ENCODE peak calls at places on chromosomes 16 and 17, in four cellular contexts. Y is RWPE2; G is activated CD4-positive, alpha-beta T cell treated with anti-CD3 and anti-CD28 coated beads for 36 hours; L is sciatic nerve. B is an unnamed sample.

GRCh38 chr17:78438694-78439325 is 60.4 kb downstream of the PGS1 start:
- ATAC-seq in Y (no peak), G (no peak), L (no peak), B (no peak)

GRCh38 chr16:67862623-67863583 is 9.9 kb upstream of the EDC4 start:
- ATAC-seq in Y (no peak), G (no peak), L (peak), B (peak)

GRCh38 chr16:85415196-85415988 is 197.7 kb upstream of the GSE1 start:
- ATAC-seq in Y (no peak), G (no peak), L (no peak), B (no peak)

GRCh38 chr16:29649560-29650494 is 13.2 kb upstream of the SPN start:
- ATAC-seq in Y (no peak), G (no peak), L (no peak), B (no peak)

GRCh38 chr17:59678946-59679345 is 28.3 kb downstream of the PTRH2 start:
- ATAC-seq in Y (no peak), G (no peak), L (no peak), B (no peak)

GRCh38 chr17:41984454-41984853 is 17.9 kb downstream of the CNP start:
- ATAC-seq in Y (no peak), G (no peak), L (no peak), B (no peak)

GRCh38 chr17:62587554-62587953 is 39.9 kb upstream of the MRC2 start:
- ATAC-seq in Y (no peak), G (no peak), L (no peak), B (no peak)

GRCh38 chr16:68284847-68285246 is 20.5 kb downstream of the SLC7A6 start:
- ATAC-seq in Y (no peak), G (no peak), L (no peak), B (peak)

GRCh38 chr17:17036520-17036998 is 5.7 kb upstream of the MPRIP start:
- ATAC-seq in Y (no peak), G (no peak), L (no peak), B (peak)

GRCh38 chr17:33178641-33179040 is 114.5 kb downstream of the ASIC2 start:
- ATAC-seq in Y (no peak), G (no peak), L (no peak), B (no peak)

GRCh38 chr17:514584-514983 is 162.0 kb upstream of the RPH3AL start:
- ATAC-seq in Y (no peak), G (peak), L (no peak), B (peak)

GRCh38 chr17:43360376-43360738 is 38.4 kb upstream of the ARL4D start:
- ATAC-seq in Y (peak), G (peak), L (peak), B (peak)

GRCh38 chr17:19248923-19249574 is 11.9 kb downstream of the EPN2 start:
- ATAC-seq in Y (peak), G (no peak), L (peak), B (peak)

GRCh38 chr17:40909755-40910154 is 24.7 kb upstream of the KRT20 start:
- ATAC-seq in Y (peak), G (no peak), L (peak), B (peak)

GRCh38 chr17:47317119-47317518 is 6.6 kb upstream of the EFCAB13 start:
- ATAC-seq in Y (no peak), G (no peak), L (peak), B (no peak)

GRCh38 chr16:54936979-54937672 is 6.5 kb downstream of the IRX5 start:
- ATAC-seq in Y (peak), G (peak), L (no peak), B (peak)

B was measured in esophagus mucosa.